ENCODE peak calls at places on chromosomes 16 and 17, in seven cellular contexts. One of them, this sample, is unnamed.

GRCh38 chr16:1708083-1708767 is 2.2 kb downstream of the MAPK8IP3 start:
- DNase-seq in lower lobe of right lung: no peak
- DNase-seq in neural progenitor cell: no peak
- DNase-seq in BJ: no peak
- DNase-seq in CD4-positive, alpha-beta T cell: no peak
- DNase-seq in transverse colon: no peak
- DNase-seq in OCI-LY7: no peak
- DNase-seq in this sample: no peak

GRCh38 chr17:80647746-80648145 is 103.1 kb downstream of the RPTOR start:
- DNase-seq in lower lobe of right lung: no peak
- DNase-seq in neural progenitor cell: no peak
- DNase-seq in BJ: peak
- DNase-seq in CD4-positive, alpha-beta T cell: no peak
- DNase-seq in transverse colon: no peak
- DNase-seq in OCI-LY7: no peak
- DNase-seq in this sample: peak

GRCh38 chr17:4641297-4642195 is at the start of gene ALOX15:
- DNase-seq in lower lobe of right lung: no peak
- DNase-seq in neural progenitor cell: peak
- DNase-seq in BJ: no peak
- DNase-seq in CD4-positive, alpha-beta T cell: no peak
- DNase-seq in transverse colon: no peak
- DNase-seq in OCI-LY7: no peak
- DNase-seq in this sample: no peak

GRCh38 chr17:35287286-35287811 is 44.5 kb downstream of the SLFN5 start:
- DNase-seq in lower lobe of right lung: no peak
- DNase-seq in neural progenitor cell: no peak
- DNase-seq in BJ: no peak
- DNase-seq in CD4-positive, alpha-beta T cell: no peak
- DNase-seq in transverse colon: no peak
- DNase-seq in OCI-LY7: no peak
- DNase-seq in this sample: no peak

GRCh38 chr16:85524630-85525463 is 88.3 kb upstream of the GSE1 start:
- DNase-seq in lower lobe of right lung: peak
- DNase-seq in neural progenitor cell: peak
- DNase-seq in BJ: no peak
- DNase-seq in CD4-positive, alpha-beta T cell: no peak
- DNase-seq in transverse colon: no peak
- DNase-seq in OCI-LY7: peak
- DNase-seq in this sample: no peak

GRCh38 chr17:32912218-32912897 is 15.6 kb upstream of the TMEM98 start:
- DNase-seq in lower lobe of right lung: peak
- DNase-seq in neural progenitor cell: peak
- DNase-seq in BJ: peak
- DNase-seq in CD4-positive, alpha-beta T cell: no peak
- DNase-seq in transverse colon: peak
- DNase-seq in OCI-LY7: no peak
- DNase-seq in this sample: peak

GRCh38 chr16:28140788-28141618 is 70.8 kb downstream of the XPO6 start:
- DNase-seq in lower lobe of right lung: peak
- DNase-seq in neural progenitor cell: no peak
- DNase-seq in BJ: no peak
- DNase-seq in CD4-positive, alpha-beta T cell: peak
- DNase-seq in transverse colon: peak
- DNase-seq in OCI-LY7: peak
- DNase-seq in this sample: no peak

GRCh38 chr17:57940653-57941329 is 14.4 kb downstream of the CUEDC1 start:
- DNase-seq in lower lobe of right lung: no peak
- DNase-seq in neural progenitor cell: no peak
- DNase-seq in BJ: no peak
- DNase-seq in CD4-positive, alpha-beta T cell: no peak
- DNase-seq in transverse colon: no peak
- DNase-seq in OCI-LY7: peak
- DNase-seq in this sample: no peak

GRCh38 chr17:34673995-34674900 is 94.9 kb downstream of the TMEM132E start:
- DNase-seq in lower lobe of right lung: no peak
- DNase-seq in neural progenitor cell: no peak
- DNase-seq in BJ: no peak
- DNase-seq in CD4-positive, alpha-beta T cell: no peak
- DNase-seq in transverse colon: no peak
- DNase-seq in OCI-LY7: no peak
- DNase-seq in this sample: no peak

GRCh38 chr16:31875112-31875803 is 1.7 kb downstream of the ZNF267 start:
- DNase-seq in lower lobe of right lung: no peak
- DNase-seq in neural progenitor cell: no peak
- DNase-seq in BJ: no peak
- DNase-seq in CD4-positive, alpha-beta T cell: no peak
- DNase-seq in transverse colon: no peak
- DNase-seq in OCI-LY7: peak
- DNase-seq in this sample: no peak

GRCh38 chr17:44738214-44738906 is 20.4 kb upstream of the ADAM11 start:
- DNase-seq in lower lobe of right lung: no peak
- DNase-seq in neural progenitor cell: no peak
- DNase-seq in BJ: no peak
- DNase-seq in CD4-positive, alpha-beta T cell: no peak
- DNase-seq in transverse colon: no peak
- DNase-seq in OCI-LY7: no peak
- DNase-seq in this sample: no peak

GRCh38 chr16:10256855-10257641 is 74.8 kb upstream of the GRIN2A start:
- DNase-seq in lower lobe of right lung: no peak
- DNase-seq in neural progenitor cell: peak
- DNase-seq in BJ: no peak
- DNase-seq in CD4-positive, alpha-beta T cell: peak
- DNase-seq in transverse colon: peak
- DNase-seq in OCI-LY7: peak
- DNase-seq in this sample: no peak

GRCh38 chr16:6375471-6376075 is 957.1 kb upstream of the RBFOX1 start:
- DNase-seq in lower lobe of right lung: no peak
- DNase-seq in neural progenitor cell: no peak
- DNase-seq in BJ: no peak
- DNase-seq in CD4-positive, alpha-beta T cell: no peak
- DNase-seq in transverse colon: no peak
- DNase-seq in OCI-LY7: no peak
- DNase-seq in this sample: no peak

GRCh38 chr17:80963812-80964211 is 27.8 kb upstream of the CHMP6 start:
- DNase-seq in lower lobe of right lung: no peak
- DNase-seq in neural progenitor cell: no peak
- DNase-seq in BJ: no peak
- DNase-seq in CD4-positive, alpha-beta T cell: no peak
- DNase-seq in transverse colon: no peak
- DNase-seq in OCI-LY7: no peak
- DNase-seq in this sample: no peak

GRCh38 chr17:17849147-17849820 is 12.5 kb upstream of the SREBF1 start:
- DNase-seq in lower lobe of right lung: peak
- DNase-seq in neural progenitor cell: no peak
- DNase-seq in BJ: no peak
- DNase-seq in CD4-positive, alpha-beta T cell: peak
- DNase-seq in transverse colon: peak
- DNase-seq in OCI-LY7: no peak
- DNase-seq in this sample: no peak

GRCh38 chr17:46875849-46876352 is 24.5 kb downstream of the WNT9B start:
- DNase-seq in lower lobe of right lung: no peak
- DNase-seq in neural progenitor cell: no peak
- DNase-seq in BJ: no peak
- DNase-seq in CD4-positive, alpha-beta T cell: no peak
- DNase-seq in transverse colon: no peak
- DNase-seq in OCI-LY7: peak
- DNase-seq in this sample: no peak

GRCh38 chr17:46877466-46877865 is 26.1 kb downstream of the WNT9B start:
- DNase-seq in lower lobe of right lung: no peak
- DNase-seq in neural progenitor cell: no peak
- DNase-seq in BJ: no peak
- DNase-seq in CD4-positive, alpha-beta T cell: no peak
- DNase-seq in transverse colon: no peak
- DNase-seq in OCI-LY7: peak
- DNase-seq in this sample: no peak

GRCh38 chr17:46874906-46875305 is 23.5 kb downstream of the WNT9B start:
- DNase-seq in lower lobe of right lung: no peak
- DNase-seq in neural progenitor cell: no peak
- DNase-seq in BJ: no peak
- DNase-seq in CD4-positive, alpha-beta T cell: no peak
- DNase-seq in transverse colon: no peak
- DNase-seq in OCI-LY7: no peak
- DNase-seq in this sample: no peak

GRCh38 chr17:46876926-46877325 is 25.5 kb downstream of the WNT9B start:
- DNase-seq in lower lobe of right lung: no peak
- DNase-seq in neural progenitor cell: no peak
- DNase-seq in BJ: no peak
- DNase-seq in CD4-positive, alpha-beta T cell: no peak
- DNase-seq in transverse colon: no peak
- DNase-seq in OCI-LY7: no peak
- DNase-seq in this sample: no peak

DNA sequence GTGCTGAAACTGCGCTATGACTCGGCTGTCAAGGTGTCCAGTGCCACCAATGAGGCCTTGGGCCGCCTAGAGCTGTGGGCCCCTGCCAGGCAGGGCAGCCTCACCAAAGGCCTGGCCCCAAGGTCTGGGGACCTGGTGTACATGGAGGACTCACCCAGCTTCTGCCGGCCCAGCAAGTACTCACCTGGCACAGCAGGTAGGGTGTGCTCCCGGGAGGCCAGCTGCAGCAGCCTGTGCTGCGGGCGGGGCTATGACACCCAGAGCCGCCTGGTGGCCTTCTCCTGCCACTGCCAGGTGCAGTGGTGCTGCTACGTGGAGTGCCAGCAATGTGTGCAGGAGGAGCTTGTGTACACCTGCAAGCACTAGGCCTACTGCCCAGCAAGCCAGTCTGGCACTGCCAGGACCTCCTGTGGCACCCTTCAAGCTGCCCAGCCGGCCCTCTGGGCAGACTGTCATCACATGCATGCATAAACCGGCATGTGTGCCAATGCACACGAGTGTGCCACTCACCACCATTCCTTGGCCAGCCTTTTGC is 25.0 kb downstream of the WNT9B start:
- DNase-seq in lower lobe of right lung: no peak
- DNase-seq in neural progenitor cell: peak
- DNase-seq in BJ: no peak
- DNase-seq in CD4-positive, alpha-beta T cell: no peak
- DNase-seq in transverse colon: peak
- DNase-seq in OCI-LY7: peak
- DNase-seq in this sample: no peak
- TF ChIP-seq CTCF in lower lobe of right lung: peak
- TF ChIP-seq CTCF in neural progenitor cell: peak
- TF ChIP-seq CTCF in BJ: peak
- TF ChIP-seq CTCF in CD4-positive, alpha-beta T cell: no peak
- TF ChIP-seq CTCF in transverse colon: peak
- TF ChIP-seq CTCF in OCI-LY7: peak
- TF ChIP-seq CTCF in this sample: peak

GRCh38 chr16:68995011-68995504 is 110.4 kb upstream of the HAS3 start:
- DNase-seq in lower lobe of right lung: no peak
- DNase-seq in neural progenitor cell: peak
- DNase-seq in BJ: no peak
- DNase-seq in CD4-positive, alpha-beta T cell: no peak
- DNase-seq in transverse colon: no peak
- DNase-seq in OCI-LY7: no peak
- DNase-seq in this sample: peak
- TF ChIP-seq CTCF in lower lobe of right lung: no peak
- TF ChIP-seq CTCF in neural progenitor cell: peak
- TF ChIP-seq CTCF in BJ: peak
- TF ChIP-seq CTCF in CD4-positive, alpha-beta T cell: no peak
- TF ChIP-seq CTCF in transverse colon: peak
- TF ChIP-seq CTCF in OCI-LY7: peak
- TF ChIP-seq CTCF in this sample: peak

GRCh38 chr16:5026664-5027063 is 7.1 kb downstream of the NAGPA start:
- DNase-seq in lower lobe of right lung: no peak
- DNase-seq in neural progenitor cell: no peak
- DNase-seq in BJ: no peak
- DNase-seq in CD4-positive, alpha-beta T cell: no peak
- DNase-seq in transverse colon: no peak
- DNase-seq in OCI-LY7: no peak
- DNase-seq in this sample: no peak

GRCh38 chr16:5022521-5022920 is 11.2 kb downstream of the NAGPA start:
- DNase-seq in lower lobe of right lung: no peak
- DNase-seq in neural progenitor cell: no peak
- DNase-seq in BJ: no peak
- DNase-seq in CD4-positive, alpha-beta T cell: no peak
- DNase-seq in transverse colon: no peak
- DNase-seq in OCI-LY7: no peak
- DNase-seq in this sample: no peak

GRCh38 chr16:5025171-5025632 is 8.5 kb downstream of the NAGPA start:
- DNase-seq in lower lobe of right lung: no peak
- DNase-seq in neural progenitor cell: peak
- DNase-seq in BJ: no peak
- DNase-seq in CD4-positive, alpha-beta T cell: no peak
- DNase-seq in transverse colon: peak
- DNase-seq in OCI-LY7: peak
- DNase-seq in this sample: no peak

GRCh38 chr16:5027086-5027485 is 6.6 kb downstream of the NAGPA start:
- DNase-seq in lower lobe of right lung: no peak
- DNase-seq in neural progenitor cell: no peak
- DNase-seq in BJ: no peak
- DNase-seq in CD4-positive, alpha-beta T cell: no peak
- DNase-seq in transverse colon: no peak
- DNase-seq in OCI-LY7: no peak
- DNase-seq in this sample: no peak

DNA sequence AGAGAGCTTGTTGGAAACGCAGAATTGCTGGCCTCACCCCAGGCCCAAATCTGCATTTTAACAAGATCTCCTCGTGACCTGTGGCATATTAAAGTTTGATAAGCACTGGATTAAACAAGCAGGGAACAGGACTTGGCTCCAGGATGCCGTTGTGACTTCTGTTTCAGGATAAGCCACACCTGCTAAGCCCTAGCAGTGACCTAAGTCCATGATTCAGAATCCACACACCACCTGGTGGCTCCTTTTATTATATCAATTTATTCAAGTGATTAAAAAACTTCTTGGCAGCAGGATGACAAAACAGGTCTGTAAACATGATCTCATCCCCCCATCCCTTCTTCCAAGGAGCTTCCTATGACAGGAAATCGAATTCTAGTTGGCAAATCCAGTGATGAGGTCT is 9.1 kb downstream of the NAGPA start:
- DNase-seq in lower lobe of right lung: no peak
- DNase-seq in neural progenitor cell: peak
- DNase-seq in BJ: no peak
- DNase-seq in CD4-positive, alpha-beta T cell: no peak
- DNase-seq in transverse colon: peak
- DNase-seq in OCI-LY7: peak
- DNase-seq in this sample: no peak
- TF ChIP-seq CTCF in lower lobe of right lung: no peak
- TF ChIP-seq CTCF in neural progenitor cell: peak
- TF ChIP-seq CTCF in BJ: no peak
- TF ChIP-seq CTCF in CD4-positive, alpha-beta T cell: no peak
- TF ChIP-seq CTCF in transverse colon: peak
- TF ChIP-seq CTCF in OCI-LY7: peak
- TF ChIP-seq CTCF in this sample: no peak

DNA sequence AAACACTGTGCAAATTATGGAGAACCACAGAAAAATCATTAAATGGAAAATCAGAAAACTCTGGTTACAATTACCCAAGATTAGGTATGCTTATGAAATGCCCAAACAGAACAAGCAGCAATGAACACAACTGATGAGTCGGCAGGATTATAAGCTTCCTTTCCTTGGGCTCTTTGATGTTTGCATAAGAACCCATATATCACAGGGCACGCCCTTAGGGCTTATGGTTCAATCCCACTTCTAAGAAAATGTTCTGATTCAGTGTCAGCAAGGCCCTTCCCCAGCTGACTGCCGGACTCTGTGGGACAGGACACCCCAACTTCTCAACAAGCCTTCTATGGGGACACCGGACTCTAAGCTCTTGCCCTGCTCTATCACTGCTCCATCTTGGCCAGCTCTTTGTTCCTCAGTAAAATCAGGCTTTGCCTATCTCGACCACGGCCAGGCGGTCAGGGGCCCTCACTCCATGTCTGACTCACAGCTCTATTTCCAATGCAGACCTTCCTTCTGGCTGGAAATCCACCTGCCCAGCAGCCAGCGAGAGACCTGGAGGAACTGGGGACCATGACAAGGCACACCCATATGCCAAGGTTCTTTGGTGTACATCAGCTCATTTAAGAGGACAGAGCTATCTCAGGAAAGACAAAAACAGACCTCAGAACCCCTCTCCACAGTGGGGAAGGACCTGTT is 26.8 kb downstream of the LITAFD start:
- DNase-seq in lower lobe of right lung: no peak
- DNase-seq in neural progenitor cell: no peak
- DNase-seq in BJ: no peak
- DNase-seq in CD4-positive, alpha-beta T cell: no peak
- DNase-seq in transverse colon: no peak
- DNase-seq in OCI-LY7: no peak
- DNase-seq in this sample: no peak
- TF ChIP-seq CTCF in lower lobe of right lung: no peak
- TF ChIP-seq CTCF in neural progenitor cell: no peak
- TF ChIP-seq CTCF in BJ: no peak
- TF ChIP-seq CTCF in CD4-positive, alpha-beta T cell: no peak
- TF ChIP-seq CTCF in transverse colon: no peak
- TF ChIP-seq CTCF in OCI-LY7: no peak
- TF ChIP-seq CTCF in this sample: no peak

This sample was measured in HFF-Myc.